ENCODE peak calls at places on chromosomes 11 and 22, in four cellular contexts. M, T, Q and X are unnamed samples.

GRCh38 chr22:37752189-37753061 is 55.3 kb upstream of the GCAT start:
- DNase-seq in M (no peak), T (no peak), Q (peak; percentile 47), X (no peak)

GRCh38 chr11:112513936-112514716 is 253.5 kb upstream of the PLET1 start:
- DNase-seq in M (peak; percentile 42), T (no peak), Q (no peak), X (no peak)

GRCh38 chr11:12198261-12198925 is 88.0 kb downstream of the MICAL2 start:
- DNase-seq in Q (no peak), T (no peak), M (no peak), X (no peak)

GRCh38 chr11:106152013-106152412 is 74.6 kb downstream of the AASDHPPT start:
- DNase-seq in Q (no peak), T (no peak), M (no peak), X (no peak)

GRCh38 chr11:66187453-66187852 is 81.0 kb upstream of the RAB1B start:
- DNase-seq in T (no peak), M (no peak), Q (no peak), X (no peak)

GRCh38 chr11:122344281-122344680 is 228.3 kb upstream of the BLID start:
- DNase-seq in T (no peak), M (no peak), Q (peak; percentile 57), X (no peak)

GRCh38 chr11:64713031-64713780 is 9.8 kb downstream of the NRXN2 start:
- DNase-seq in M (peak; percentile 23), Q (no peak), T (no peak), X (no peak)

GRCh38 chr11:123054301-123055065 is 7.5 kb downstream of the HSPA8 start:
- DNase-seq in M (peak; percentile 67), Q (peak; percentile 39), T (no peak), X (no peak)

GRCh38 chr11:132605794-132606570 is 926.3 kb downstream of the OPCML start:
- DNase-seq in M (no peak), Q (no peak), T (no peak), X (no peak)

GRCh38 chr11:9001736-9002135 is 2.1 kb downstream of the NRIP3 start:
- DNase-seq in M (no peak), Q (peak; percentile 55), T (peak; percentile 27), X (no peak)

GRCh38 chr11:19201737-19202605 is at the start of gene CSRP3:
- DNase-seq in M (no peak), T (no peak), Q (no peak), X (no peak)

GRCh38 chr22:37534445-37534844 is 15.2 kb upstream of the CARD10 start:
- DNase-seq in Q (no peak), M (no peak), T (no peak), X (no peak)

GRCh38 chr11:81959341-81959740 is 774.3 kb downstream of the FAM181B start:
- DNase-seq in M (no peak), T (no peak), Q (no peak), X (no peak)

GRCh38 chr22:20777420-20778177 is 3.7 kb downstream of the SERPIND1 start:
- DNase-seq in T (no peak), M (no peak), Q (peak; percentile 81), X (no peak)

GRCh38 chr11:7570938-7571337 is 57.1 kb downstream of the PPFIBP2 start:
- DNase-seq in M (no peak), Q (no peak), T (no peak), X (no peak)

GRCh38 chr11:3627291-3627690 is 14.5 kb downstream of the ART5 start:
- DNase-seq in M (no peak), Q (peak; percentile 51), T (no peak), X (no peak)

GRCh38 chr11:116189378-116190170 is 583.2 kb downstream of the BUD13 start:
- DNase-seq in Q (no peak), T (no peak), M (no peak), X (no peak)

GRCh38 chr11:68211546-68211945 is 1.6 kb downstream of the KMT5B start:
- DNase-seq in Q (no peak), M (no peak), T (peak; percentile 22), X (no peak)

GRCh38 chr11:133819916-133820315 is 25.4 kb downstream of the SPATA19 start:
- DNase-seq in T (no peak), M (no peak), Q (no peak), X (no peak)

GRCh38 chr11:114762437-114762836 is 84.1 kb downstream of the NXPE2 start:
- DNase-seq in M (no peak), Q (peak; percentile 23), T (no peak), X (no peak)

GRCh38 chr22:42316988-42317387 is 46.5 kb upstream of the TCF20 start:
- DNase-seq in M (no peak), T (peak; percentile 37), Q (no peak), X (no peak)

GRCh38 chr11:75562836-75563484 is 907 bp downstream of the SERPINH1 start:
- DNase-seq in Q (no peak), T (no peak), M (no peak), X (no peak)

GRCh38 chr11:106381895-106382294 is 304.4 kb downstream of the AASDHPPT start:
- DNase-seq in T (no peak), M (no peak), Q (no peak), X (no peak)